ENCODE peak calls at places on chromosomes 6 and 20, in six cellular contexts. E is mesendoderm; S is IMR-90; W is CD8-positive, alpha-beta memory T cell; H is right lobe of liver; D is thoracic aorta. M is an unnamed sample.
A peak's percentile ranks its signal among the peaks of the same experiment; 100 is the strongest.

GRCh38 chr6:111503194-111503593 is 20.2 kb upstream of the REV3L start:
- DNase-seq in W (no peak), H (no peak), D (no peak), S (peak; percentile 22), E (peak; percentile 86), M (no peak)

GRCh38 chr20:8540466-8540865 is 408.4 kb downstream of the PLCB1 start:
- DNase-seq in E (no peak), S (no peak), W (no peak), D (no peak), H (no peak), M (no peak)

GRCh38 chr6:52304917-52305316 is 20.4 kb upstream of the MCM3 start:
- DNase-seq in W (no peak), D (no peak), S (peak; percentile 34), H (no peak), E (no peak), M (no peak)

GRCh38 chr20:61210862-61211261 is 41.2 kb upstream of the CDH4 start:
- DNase-seq in D (no peak), S (no peak), W (no peak), E (no peak), H (no peak), M (no peak)

GRCh38 chr20:25025986-25026605 is 31.8 kb downstream of the ACSS1 start:
- DNase-seq in W (no peak), D (no peak), S (no peak), E (no peak), H (no peak), M (no peak)

GRCh38 chr6:10190042-10190441 is 224.8 kb downstream of the TFAP2A start:
- DNase-seq in W (no peak), D (no peak), E (peak; percentile 82), H (no peak), S (no peak), M (no peak)

GRCh38 chr6:104855507-104855906 is 4.2 kb downstream of the HACE1 start:
- DNase-seq in H (no peak), E (no peak), W (no peak), S (peak; percentile 52), D (no peak), M (no peak)

GRCh38 chr6:83183082-83183828 is 9.8 kb downstream of the PGM3 start:
- DNase-seq in S (peak; percentile 98), W (no peak), D (no peak), H (no peak), E (no peak), M (no peak)

GRCh38 chr20:51269671-51270070 is 246.8 kb upstream of the KCNG1 start:
- DNase-seq in H (no peak), E (no peak), W (no peak), S (no peak), D (no peak), M (no peak)

GRCh38 chr20:62772994-62773858 is 23.0 kb upstream of the MRGBP start:
- DNase-seq in W (no peak), E (no peak), S (peak; percentile 19), D (no peak), H (peak; percentile 80), M (no peak)

GRCh38 chr6:111983197-111983596 is 70.7 kb upstream of the CCN6 start:
- DNase-seq in E (no peak), D (no peak), W (no peak), H (no peak), S (no peak), M (no peak)

GRCh38 chr20:48750941-48751620 is 76.7 kb downstream of the PREX1 start:
- DNase-seq in D (no peak), H (no peak), E (peak; percentile 95), S (no peak), W (peak; percentile 70), M (peak; percentile 78)

DNA sequence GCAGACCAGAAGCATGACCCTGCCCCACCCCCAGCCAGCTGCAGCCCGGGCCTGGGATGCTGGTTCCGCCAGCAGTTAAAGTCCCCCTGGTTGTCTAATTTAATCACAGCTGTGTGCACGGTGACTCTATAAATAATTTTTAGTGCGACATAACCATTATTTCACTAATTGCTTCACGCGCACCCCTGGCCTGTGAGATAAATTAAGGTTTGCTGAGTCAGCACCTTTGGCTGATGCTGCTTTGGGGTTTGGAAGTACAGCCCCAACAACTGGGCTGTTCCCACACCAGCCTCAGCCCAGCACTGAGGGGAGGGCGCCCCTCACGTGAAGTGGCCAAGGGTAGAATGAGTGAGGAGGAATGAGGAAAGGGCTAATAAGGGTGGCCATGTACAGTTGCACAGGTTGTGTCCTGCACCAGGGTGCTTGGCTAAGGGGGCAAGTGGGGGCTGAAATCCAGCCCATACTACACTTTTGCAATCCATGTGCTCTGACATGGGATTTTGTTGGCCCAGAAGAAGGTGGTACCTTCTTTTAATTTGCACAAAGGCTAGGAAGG is 26.2 kb upstream of the CDH22 start:
- DNase-seq in D (no peak), S (no peak), E (no peak), H (no peak), W (no peak), M (no peak)
- H3K4me1 ChIP-seq in D (no peaks in the 10 kb centered on the region), S (no peaks in the 10 kb centered on the region), E (no peaks in the 10 kb centered on the region), H (no peaks in the 10 kb centered on the region), W (no peaks in the 10 kb centered on the region), M (no peaks in the 10 kb centered on the region)

DNA sequence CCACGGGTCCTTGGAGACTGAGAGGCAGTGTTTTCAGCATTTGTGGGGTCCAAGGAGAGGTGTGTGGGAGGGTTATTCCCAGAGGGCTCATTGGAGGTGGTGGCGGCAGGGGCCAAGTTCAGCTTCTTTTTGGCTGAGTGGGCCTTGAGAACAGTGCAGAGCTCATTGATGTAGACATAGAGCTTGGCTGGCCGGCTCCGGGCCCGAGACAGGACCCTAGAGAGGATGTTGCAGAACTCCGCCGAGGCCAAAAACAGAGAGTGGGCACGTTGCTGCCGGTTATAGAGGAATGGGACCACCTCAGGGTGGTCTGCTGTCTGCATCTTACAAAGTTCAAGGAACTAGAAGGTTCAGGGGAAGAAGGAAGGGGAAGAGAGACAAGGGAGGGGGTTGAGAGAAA is 3.7 kb upstream of the ZBTB22 start:
- DNase-seq in D (no peak), W (no peak), H (no peak), E (no peak), S (no peak), M (no peak)
- H3K4me1 ChIP-seq in D (peaks cover 49% of the 10 kb centered on the region), W (peaks cover 61% of the 10 kb centered on the region), H (no peaks in the 10 kb centered on the region), E (peaks cover 9% of the 10 kb centered on the region), S (peaks cover 31% of the 10 kb centered on the region), M (peaks cover 30% of the 10 kb centered on the region)

GRCh38 chr20:53722515-53723036 is 128.9 kb upstream of the ZNF217 start:
- DNase-seq in E (no peak), D (no peak), S (no peak), W (no peak), H (no peak), M (no peak)
- H3K4me1 ChIP-seq in E (no peaks in the 10 kb centered on the region), D (no peaks in the 10 kb centered on the region), S (no peaks in the 10 kb centered on the region), W (no peaks in the 10 kb centered on the region), H (no peaks in the 10 kb centered on the region), M (no peaks in the 10 kb centered on the region)

DNA sequence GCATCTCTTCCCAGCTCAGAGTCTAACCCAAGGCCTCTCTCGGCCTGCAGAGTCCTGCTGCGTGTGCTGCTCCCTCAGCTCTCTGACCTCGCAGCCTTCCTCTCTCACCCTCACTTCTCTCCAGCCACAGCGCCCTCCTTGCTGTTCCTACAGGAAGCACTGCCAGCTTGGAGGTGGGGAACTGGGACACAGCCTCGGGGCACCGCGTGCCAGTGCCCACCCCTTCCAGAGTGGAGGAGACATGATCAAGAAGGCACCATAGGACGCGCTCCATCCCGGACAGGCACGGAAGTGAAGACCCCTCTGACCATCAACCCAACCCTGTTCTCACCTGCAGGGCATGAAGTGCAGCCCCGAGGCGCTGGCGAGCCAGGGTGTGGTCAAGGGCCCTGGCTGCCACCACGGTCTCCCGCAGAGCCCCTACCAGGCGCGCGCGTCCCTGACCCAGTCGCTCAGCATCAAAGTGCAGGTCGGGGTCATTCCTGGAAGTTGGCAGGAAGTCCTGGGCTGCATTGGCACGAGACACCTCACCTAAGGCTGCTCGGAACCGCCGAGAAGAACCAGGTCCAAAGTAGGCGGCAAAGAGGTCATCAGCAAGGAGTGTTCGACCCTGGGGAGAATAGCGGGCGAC is 1.4 kb downstream of the VWA7 start:
- DNase-seq in W (no peak), E (no peak), H (peak; percentile 79), S (no peak), D (no peak), M (peak; percentile 50)
- H3K4me1 ChIP-seq in W (peaks cover 51% of the 10 kb centered on the region), E (no peaks in the 10 kb centered on the region), H (no peaks in the 10 kb centered on the region), S (peaks cover 10% of the 10 kb centered on the region), D (peaks cover 6% of the 10 kb centered on the region), M (peaks cover 34% of the 10 kb centered on the region)

DNA sequence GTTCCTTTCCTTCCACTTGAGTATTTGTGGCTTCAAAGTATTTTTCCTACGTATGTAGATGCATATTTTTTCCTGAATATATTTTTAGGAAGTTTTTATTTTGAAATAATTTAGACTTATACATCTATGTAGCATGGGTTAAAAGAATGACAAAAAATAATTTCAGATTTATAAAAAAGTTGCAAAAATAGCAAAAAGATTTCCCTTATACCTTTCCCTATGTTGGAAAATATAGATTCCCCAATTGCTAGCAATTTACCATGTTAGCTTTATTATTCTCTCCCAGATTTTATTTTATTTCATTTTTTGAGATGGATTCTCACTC is 69.8 kb downstream of the SCAND1 start:
- DNase-seq in D (no peak), E (no peak), S (no peak), W (no peak), H (no peak), M (no peak)
- H3K4me1 ChIP-seq in D (peaks cover 10% of the 10 kb centered on the region), E (peaks cover 5% of the 10 kb centered on the region), S (peaks cover 15% of the 10 kb centered on the region), W (peaks cover 4% of the 10 kb centered on the region), H (no peaks in the 10 kb centered on the region), M (no peaks in the 10 kb centered on the region)

DNA sequence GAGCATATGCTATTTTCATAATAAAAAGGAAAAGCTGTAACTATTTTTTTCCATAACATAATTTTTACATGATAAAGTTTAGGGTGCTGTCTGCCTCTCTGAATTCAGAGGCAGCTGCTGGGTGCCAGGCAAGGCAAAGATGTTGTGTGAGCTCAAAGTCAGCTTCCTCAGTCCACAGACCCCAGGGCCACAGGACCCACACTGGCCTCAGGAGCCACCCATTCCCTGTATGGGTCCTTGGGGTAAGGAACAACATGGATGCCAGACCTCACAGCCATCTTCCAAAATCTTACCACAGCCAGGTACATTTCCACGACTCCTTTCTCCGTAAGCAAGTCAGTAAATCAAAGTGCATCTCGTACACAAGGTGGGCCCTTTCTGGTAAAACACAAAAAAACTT is 16.4 kb upstream of the MAFB start:
- DNase-seq in S (no peak), E (no peak), W (no peak), D (no peak), H (no peak), M (no peak)
- H3K4me1 ChIP-seq in S (no peaks in the 10 kb centered on the region), E (peaks cover 2% of the 10 kb centered on the region), W (no peaks in the 10 kb centered on the region), D (no peaks in the 10 kb centered on the region), H (no peaks in the 10 kb centered on the region), M (no peaks in the 10 kb centered on the region)

M was measured in mucosa of descending colon.